ENCODE peak calls at places on chromosomes 6 and 20, in five cellular contexts. B is tibial artery, H is neural progenitor cell, S is progenitor cell of endocrine pancreas, W is dorsolateral prefrontal cortex. J is an unnamed sample.

GRCh38 chr20:58099291-58099915 is 129.1 kb downstream of the ANKRD60 start:
- DNase-seq in B (no peak), H (no peak), S (no peak), W (no peak), J (no peak)

GRCh38 chr6:129491436-129491835 is 218.5 kb downstream of the ARHGAP18 start:
- DNase-seq in B (no peak), H (no peak), S (no peak), W (no peak), J (no peak)

GRCh38 chr6:7085911-7086310 is 21.9 kb upstream of the RREB1 start:
- DNase-seq in B (peak; percentile 45), H (no peak), S (no peak), W (no peak), J (no peak)

GRCh38 chr6:32188381-32189081 is 1.5 kb downstream of the PBX2 start:
- DNase-seq in B (no peak), H (no peak), S (no peak), W (no peak), J (no peak)

GRCh38 chr6:109580519-109580918 is 97.5 kb upstream of the ZBTB24 start:
- DNase-seq in B (no peak), H (peak; percentile 2), S (no peak), W (no peak), J (no peak)

GRCh38 chr6:11111769-11112437 is 378 bp upstream of the ERVFRD-1 start:
- DNase-seq in B (no peak), H (no peak), S (no peak), W (no peak), J (no peak)

GRCh38 chr6:104325341-104326172 is 534.2 kb downstream of the HACE1 start:
- DNase-seq in B (no peak), H (peak; percentile 24), S (no peak), W (no peak), J (peak; percentile 19)

GRCh38 chr20:63100401-63100925 is 93.7 kb upstream of the BHLHE23 start:
- DNase-seq in B (no peak), H (no peak), S (no peak), W (no peak), J (peak; percentile 1)

GRCh38 chr20:51301026-51301425 is 241.5 kb downstream of the NFATC2 start:
- DNase-seq in B (no peak), H (no peak), S (no peak), W (no peak), J (no peak)

GRCh38 chr20:63696311-63696627 is 183 bp upstream of the TNFRSF6B start:
- DNase-seq in B (no peak), H (peak; percentile 62), S (no peak), W (no peak), J (no peak)

GRCh38 chr6:27834384-27834783 is 77.8 kb downstream of the OR2B2 start:
- DNase-seq in B (no peak), H (no peak), S (no peak), W (no peak), J (no peak)

GRCh38 chr20:52004720-52005119 is 186.9 kb downstream of the ZFP64 start:
- DNase-seq in B (no peak), H (no peak), S (no peak), W (no peak), J (no peak)

GRCh38 chr20:58891686-58892125 is 39.2 kb downstream of the GNAS start:
- DNase-seq in B (no peak), H (peak; percentile 84), S (no peak), W (no peak), J (peak; percentile 67)

GRCh38 chr6:53240139-53240538 is 91.5 kb upstream of the GCM1 start:
- DNase-seq in B (no peak), H (no peak), S (no peak), W (no peak), J (no peak)

GRCh38 chr20:47727170-47727880 is 58.0 kb downstream of the SULF2 start:
- DNase-seq in B (peak; percentile 58), H (no peak), S (no peak), W (peak; percentile 30), J (no peak)

GRCh38 chr20:64001607-64002011 is 20.7 kb downstream of the PRPF6 start:
- DNase-seq in B (no peak), H (no peak), S (no peak), W (peak; percentile 9), J (no peak)

GRCh38 chr6:109696355-109696754 is 5.3 kb downstream of the FIG4 start:
- DNase-seq in B (no peak), H (no peak), S (no peak), W (no peak), J (no peak)

GRCh38 chr20:840503-840857 is 7.0 kb downstream of the FAM110A start:
- DNase-seq in B (no peak), H (no peak), S (no peak), W (no peak), J (no peak)

GRCh38 chr20:25360631-25361286 is 29.9 kb downstream of the ABHD12 start:
- DNase-seq in B (no peak), H (no peak), S (no peak), W (no peak), J (no peak)

GRCh38 chr20:62212309-62212708 is 7.8 kb downstream of the HRH3 start:
- DNase-seq in B (no peak), H (no peak), S (no peak), W (no peak), J (no peak)

GRCh38 chr20:50868509-50869495 is 62.4 kb downstream of the ADNP start:
- DNase-seq in B (no peak), H (no peak), S (no peak), W (no peak), J (no peak)

GRCh38 chr6:87333033-87333432 is 4.0 kb upstream of the GJB7 start:
- DNase-seq in B (no peak), H (no peak), S (no peak), W (no peak), J (no peak)

GRCh38 chr20:46206025-46206424 is 87.9 kb downstream of the CD40 start:
- DNase-seq in B (peak; percentile 74), H (no peak), S (no peak), W (no peak), J (no peak)

GRCh38 chr20:18527836-18528235 is 20.1 kb downstream of the SEC23B start:
- DNase-seq in B (no peak), H (no peak), S (no peak), W (no peak), J (no peak)

GRCh38 chr6:126017668-126018067 is 31.3 kb downstream of the TRMT11 start:
- DNase-seq in B (no peak), H (no peak), S (no peak), W (no peak), J (no peak)

GRCh38 chr6:28657756-28658465 is 132.2 kb downstream of the GPX5 start:
- DNase-seq in B (no peak), H (peak; percentile 68), S (peak; percentile 45), W (no peak), J (peak; percentile 70)

GRCh38 chr6:22926613-22927348 is 357.4 kb downstream of the HDGFL1 start:
- DNase-seq in B (no peak), H (no peak), S (no peak), W (no peak), J (peak; percentile 15)

GRCh38 chr20:32609371-32609773 is 24.2 kb upstream of the NOL4L start:
- DNase-seq in B (no peak), H (no peak), S (no peak), W (no peak), J (no peak)

GRCh38 chr6:150975136-150975535 is 109.6 kb downstream of the MTHFD1L start:
- DNase-seq in B (no peak), H (no peak), S (no peak), W (no peak), J (no peak)

GRCh38 chr20:44776977-44777376 is 31.3 kb downstream of the KCNK15 start:
- DNase-seq in B (no peak), H (peak; percentile 82), S (peak; percentile 52), W (no peak), J (peak; percentile 82)

GRCh38 chr6:12203001-12203400 is 87.2 kb upstream of the EDN1 start:
- DNase-seq in B (no peak), H (peak; percentile 31), S (peak; percentile 14), W (no peak), J (peak; percentile 5)

GRCh38 chr6:151733680-151734320 is 73.7 kb upstream of the ESR1 start:
- DNase-seq in B (no peak), H (no peak), S (no peak), W (no peak), J (no peak)

GRCh38 chr6:54846243-54846856 is at the start of gene FAM83B:
- DNase-seq in B (no peak), H (peak; percentile 71), S (peak; percentile 61), W (no peak), J (peak; percentile 56)

GRCh38 chr6:137846772-137847313 is 20.2 kb upstream of the TNFAIP3 start:
- DNase-seq in B (peak; percentile 62), H (no peak), S (no peak), W (peak; percentile 29), J (no peak)

DNA sequence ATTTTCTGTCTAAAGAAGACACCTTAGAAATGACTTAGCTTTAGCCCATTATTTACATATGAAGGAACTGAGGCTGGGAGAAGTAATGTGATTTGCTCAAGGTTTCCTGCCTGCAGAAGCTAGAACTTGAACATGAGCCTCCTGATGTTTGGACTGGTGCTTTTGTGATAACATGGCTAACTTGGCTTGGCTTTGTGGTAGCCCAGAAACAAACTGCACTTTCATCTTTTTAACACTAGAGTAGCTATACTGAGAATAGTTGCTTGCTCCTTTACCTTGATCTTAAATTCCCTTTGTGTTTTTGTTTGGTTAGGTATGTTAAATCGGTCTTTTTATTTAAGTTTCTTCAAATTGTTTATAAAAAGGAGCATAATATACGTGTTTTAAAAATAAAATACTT is 163.5 kb upstream of the MANEA start:
- DNase-seq in B (no peak), H (no peak), S (no peak), W (no peak), J (no peak)
- TF ChIP-seq CTCF in B (no peak), H (no peak), S (no peak), W (no peak), J (no peak)

GRCh38 chr20:39398656-39399055 is 436.5 kb downstream of the DHX35 start:
- DNase-seq in B (no peak), H (peak; percentile 24), S (no peak), W (no peak), J (no peak)
- TF ChIP-seq CTCF in B (no peak), H (peak; percentile 17), S (no peak), W (no peak), J (no peak)

DNA sequence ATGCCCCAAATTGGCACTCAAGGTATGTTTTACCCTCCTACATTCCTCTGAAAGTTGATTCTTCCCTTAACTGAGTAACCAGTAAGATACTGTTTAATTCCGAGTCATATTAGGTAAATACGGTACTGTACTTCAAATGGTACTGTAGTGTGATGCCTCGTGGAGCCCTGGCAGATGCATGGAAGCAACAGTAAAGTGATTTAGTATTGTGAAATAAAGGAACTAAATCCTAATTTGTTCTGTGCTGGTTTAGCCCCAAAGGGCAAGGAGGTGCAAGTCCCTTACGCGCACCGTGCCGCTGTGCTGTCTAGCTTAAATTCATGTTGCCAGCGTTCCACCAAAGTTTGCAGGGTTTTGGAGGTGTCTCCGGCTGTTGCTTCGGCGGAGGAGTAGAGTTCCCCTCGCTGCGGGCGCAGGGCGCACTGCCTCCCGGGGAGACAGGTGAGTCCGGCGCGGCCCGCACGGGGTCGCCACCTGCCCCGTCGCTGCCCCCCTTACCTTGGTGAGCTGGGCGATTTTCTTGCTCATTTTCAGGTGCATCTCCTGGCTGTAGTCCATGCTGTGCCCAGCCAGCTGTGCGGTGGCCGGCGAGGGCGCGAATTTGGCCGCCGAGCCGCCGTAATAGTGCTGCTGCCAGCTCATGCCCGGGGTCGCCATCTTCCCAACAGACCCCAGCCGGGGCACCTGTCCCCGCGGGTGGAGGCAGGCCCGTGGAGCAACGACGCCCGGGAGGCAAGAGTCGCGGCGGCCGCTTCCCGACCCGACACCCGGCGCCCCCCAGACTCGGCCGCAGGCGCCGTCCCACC is 618 bp downstream of the FAM184A start:
- DNase-seq in B (peak; percentile 41), H (peak; percentile 55), S (peak; percentile 63), W (peak; percentile 22), J (peak; percentile 40)
- TF ChIP-seq CTCF in B (no peak), H (peak; percentile 43), S (peak; percentile 68), W (no peak), J (no peak)

GRCh38 chr6:26270121-26270861 is 94.7 kb upstream of the BTN3A2 start:
- DNase-seq in B (no peak), H (peak; percentile 60), S (no peak), W (no peak), J (no peak)
- TF ChIP-seq CTCF in B (no peak), H (peak; percentile 12), S (no peak), W (no peak), J (no peak)

J was measured in nephron progenitor cell.